ENCODE peak calls at places on chromosomes 16 and 17, in eight cellular contexts. V is H1, H is suprapubic skin, I is A549, L is tibial nerve, X is stomach, F is SK-N-SH, A is HepG2. Z is an unnamed sample.

GRCh38 chr16:50096791-50097190 is 31.0 kb downstream of the HEATR3 start:
- DNase-seq in I (no peak), A (no peak), F (peak), X (no peak), H (no peak), L (no peak), V (no peak), Z (no peak)

GRCh38 chr16:80583466-80583865 is 42.7 kb downstream of the DYNLRB2 start:
- DNase-seq in F (no peak), L (no peak), I (no peak), X (no peak), H (no peak), A (no peak), V (no peak), Z (no peak)

GRCh38 chr16:29710227-29711219 is 31.5 kb downstream of the QPRT start:
- DNase-seq in F (peak), X (no peak), L (no peak), A (peak), H (no peak), V (no peak), I (peak), Z (no peak)

GRCh38 chr17:81482673-81483072 is 29.9 kb downstream of the ACTG1 start:
- DNase-seq in A (no peak), F (no peak), I (no peak), V (no peak), H (peak), X (no peak), L (no peak), Z (no peak)

GRCh38 chr16:8887952-8888560 is 5.9 kb downstream of the LITAFD start:
- DNase-seq in V (no peak), I (no peak), X (peak), A (peak), L (peak), H (no peak), F (peak), Z (peak)

GRCh38 chr17:65185686-65186382 is 48.7 kb downstream of the RGS9 start:
- DNase-seq in H (no peak), F (peak), V (no peak), L (no peak), X (no peak), I (no peak), A (no peak), Z (no peak)

GRCh38 chr16:87442581-87442966 is 50.2 kb downstream of the ZCCHC14 start:
- DNase-seq in F (no peak), X (no peak), A (no peak), I (no peak), H (no peak), V (no peak), L (no peak), Z (no peak)

GRCh38 chr17:81651692-81652091 is 4.7 kb downstream of the PDE6G start:
- DNase-seq in V (no peak), I (peak), F (peak), H (no peak), A (peak), L (no peak), X (no peak), Z (peak)

GRCh38 chr17:36614974-36615373 is 13.6 kb downstream of the MRM1 start:
- DNase-seq in A (no peak), L (no peak), I (no peak), V (no peak), F (no peak), H (no peak), X (no peak), Z (no peak)

GRCh38 chr17:78127240-78127887 is 1.2 kb downstream of the TMC6 start:
- DNase-seq in F (peak), I (no peak), A (peak), L (peak), H (no peak), X (peak), V (no peak), Z (peak)

GRCh38 chr17:78127888-78128615 is 503 bp downstream of the TMC6 start:
- DNase-seq in I (no peak), L (no peak), A (peak), X (peak), F (peak), V (no peak), H (peak), Z (peak)

GRCh38 chr17:78125138-78125913 is 3.2 kb downstream of the TMC6 start:
- DNase-seq in A (no peak), X (no peak), F (no peak), L (no peak), V (no peak), I (no peak), H (peak), Z (no peak)

GRCh38 chr17:78125976-78126894 is 2.3 kb downstream of the TMC6 start:
- DNase-seq in V (no peak), I (no peak), F (peak), H (no peak), L (no peak), X (no peak), A (no peak), Z (no peak)

DNA sequence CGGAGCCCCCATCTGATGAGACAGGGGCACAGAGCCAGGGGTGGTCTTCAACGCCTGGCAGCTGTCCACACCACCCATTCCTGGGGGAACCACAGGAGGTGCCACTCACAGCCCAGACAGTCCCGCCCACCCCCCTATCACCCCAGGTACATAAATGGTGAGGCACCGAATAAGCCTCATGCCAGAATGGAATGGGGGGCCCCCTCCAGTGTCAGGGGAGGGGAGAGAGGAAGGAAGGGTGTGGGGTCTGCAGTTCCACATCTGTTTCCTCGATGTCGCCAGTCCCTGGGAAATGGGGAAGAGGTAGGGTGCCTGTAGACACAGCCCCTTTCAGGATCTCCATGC is 1.7 kb downstream of the TMC6 start:
- DNase-seq in H (no peak), L (no peak), V (no peak), X (no peak), F (no peak), I (no peak), A (no peak), Z (no peak)
- H3K4me3 ChIP-seq in H (peak), L (peak), V (peak), X (peak), F (no peak), I (no peak), A (peak), Z (no peak)

GRCh38 chr17:48294989-48295892 is 134.8 kb downstream of the SKAP1 start:
- DNase-seq in I (peak), A (no peak), L (no peak), V (no peak), F (no peak), X (no peak), H (no peak), Z (no peak)
- TF ChIP-seq EP300 in I (no peak), A (no peak), L (no peak), V (no peak), F (no peak), X (no peak), H (no peak), Z (no peak)

DNA sequence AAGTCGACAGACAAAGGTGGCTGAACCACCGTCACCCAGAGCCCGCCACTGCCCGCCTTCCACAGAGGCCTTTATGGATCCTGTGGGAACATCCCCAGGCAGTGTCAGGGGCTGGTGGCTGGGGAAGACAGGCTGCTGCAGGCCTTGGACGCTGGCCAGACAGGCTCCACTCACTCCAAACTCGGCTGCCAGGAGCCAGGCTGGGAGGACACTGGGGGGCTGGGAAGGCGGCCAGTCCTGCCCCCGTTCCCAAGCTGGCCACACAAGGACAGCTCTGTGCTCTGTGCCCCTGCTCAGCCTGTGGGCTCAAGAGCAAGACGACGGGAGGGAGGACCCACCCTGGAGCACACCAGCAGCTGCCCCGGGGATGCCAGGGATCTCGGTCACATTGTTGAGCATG is 7.6 kb upstream of the LCAT start:
- DNase-seq in A (no peak), V (no peak), X (no peak), I (no peak), L (no peak), H (no peak), F (no peak), Z (peak)
- H3K27ac ChIP-seq in A (no peak), V (no peak), X (no peak), I (no peak), L (no peak), H (no peak), F (no peak), Z (peak)

GRCh38 chr16:11501583-11502138 is 85.1 kb downstream of the LITAF start:
- DNase-seq in A (no peak), H (no peak), V (peak), I (peak), F (no peak), X (no peak), L (no peak), Z (no peak)
- H3K4me3 ChIP-seq in A (no peak), H (no peak), V (no peak), I (no peak), F (no peak), X (no peak), L (no peak), Z (no peak)

GRCh38 chr16:53433509-53433908 is 762 bp upstream of the RBL2 start:
- DNase-seq in H (no peak), X (no peak), A (no peak), V (no peak), L (no peak), F (no peak), I (no peak), Z (no peak)

GRCh38 chr16:53430363-53430762 is 3.9 kb upstream of the RBL2 start:
- DNase-seq in V (no peak), F (no peak), I (no peak), X (no peak), A (no peak), L (no peak), H (no peak), Z (no peak)

GRCh38 chr16:53433930-53434435 is 288 bp upstream of the RBL2 start:
- DNase-seq in H (no peak), V (no peak), L (no peak), I (no peak), A (peak), X (no peak), F (no peak), Z (no peak)

GRCh38 chr16:53428681-53429080 is 5.6 kb upstream of the RBL2 start:
- DNase-seq in H (no peak), A (no peak), X (no peak), I (no peak), L (no peak), F (no peak), V (no peak), Z (no peak)

DNA sequence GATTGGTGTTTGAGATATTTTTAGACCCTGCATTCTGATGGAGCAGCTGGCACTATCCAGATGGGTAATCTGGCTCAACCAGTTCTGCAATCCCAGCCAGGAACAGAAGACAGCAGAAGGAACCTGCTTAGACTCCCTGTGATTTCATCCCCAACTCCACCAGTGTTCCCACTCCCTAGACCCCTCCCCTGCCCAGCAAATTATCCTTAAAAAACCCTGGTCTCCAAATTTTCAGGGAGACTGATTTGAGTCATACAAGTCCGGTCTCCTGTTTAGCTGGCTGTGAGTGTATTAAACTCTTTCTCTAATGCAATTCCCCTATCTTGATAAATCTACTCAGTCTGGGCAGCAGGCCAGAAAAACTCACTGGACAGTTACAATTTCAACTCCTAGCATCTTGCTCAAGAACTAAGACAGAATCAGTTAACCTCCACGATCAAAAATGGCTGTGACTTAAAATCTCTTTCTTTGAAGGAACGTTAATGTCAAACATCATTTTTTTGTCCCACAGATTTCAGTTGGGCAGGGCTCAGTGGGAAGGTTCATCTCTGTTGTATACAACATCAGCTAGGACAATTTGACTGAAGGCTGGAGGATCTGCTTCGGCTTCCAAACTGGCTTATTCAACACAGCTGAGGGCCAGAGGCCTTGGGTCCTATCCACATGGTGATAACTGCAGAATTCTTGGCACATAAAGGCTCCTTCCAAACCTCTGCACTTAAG is 4.9 kb upstream of the RBL2 start:
- DNase-seq in A (no peak), L (no peak), H (no peak), I (no peak), V (no peak), X (no peak), F (peak), Z (no peak)
- TF ChIP-seq EP300 in A (no peak), L (no peak), H (no peak), I (no peak), V (no peak), X (no peak), F (no peak), Z (no peak)

DNA sequence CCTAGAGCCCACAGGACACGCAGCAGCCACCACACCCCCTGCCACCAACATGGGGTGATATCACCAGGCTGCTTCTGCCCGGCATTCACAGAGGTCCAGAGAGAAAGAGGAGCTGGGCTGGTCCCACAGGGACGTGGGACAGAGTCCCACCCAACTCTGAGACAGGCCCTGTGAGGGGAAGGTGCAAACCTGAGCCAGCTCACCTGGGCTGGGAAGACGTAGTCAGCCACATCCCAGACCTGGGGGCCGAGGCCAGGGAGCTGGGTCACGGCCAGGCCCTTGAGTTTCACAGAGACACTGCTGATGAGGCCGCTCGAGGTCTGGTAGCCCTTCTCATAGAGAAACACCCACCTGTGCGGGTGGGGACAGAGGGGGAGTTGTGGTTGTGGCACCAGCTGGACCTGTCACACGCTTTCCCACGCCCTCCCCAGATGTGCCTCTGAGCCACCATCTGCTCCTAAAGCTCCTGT is 11.2 kb downstream of the P2RX1 start:
- DNase-seq in V (no peak), L (no peak), H (no peak), X (peak), A (no peak), I (no peak), F (no peak), Z (no peak)
- H3K27ac ChIP-seq in V (no peak), L (no peak), H (no peak), X (no peak), A (no peak), I (no peak), F (no peak), Z (no peak)

GRCh38 chr17:42136654-42137051 is 14.0 kb downstream of the HSPB9 start:
- DNase-seq in A (no peak), F (no peak), I (no peak), V (no peak), X (no peak), L (no peak), H (no peak), Z (no peak)
- H3K4me3 ChIP-seq in A (no peak), F (no peak), I (no peak), V (no peak), X (peak), L (no peak), H (no peak), Z (no peak)

GRCh38 chr16:4914528-4915225 is 22.3 kb downstream of the PPL start:
- DNase-seq in A (no peak), I (no peak), F (no peak), H (no peak), V (no peak), X (no peak), L (no peak), Z (peak)
- TF ChIP-seq EP300 in A (no peak), I (no peak), F (no peak), H (no peak), V (no peak), X (no peak), L (no peak), Z (no peak)

Z was measured in sigmoid colon.